ENCODE peak calls at places on chromosomes 5 and 9, in four cellular contexts. One of them, this sample, is unnamed.

GRCh38 chr5:139746691-139747582 is 48.7 kb upstream of the PSD2 start:
- DNase-seq in CD8-positive, alpha-beta T cell: peak
- DNase-seq in nephron progenitor cell: peak
- DNase-seq in cardiac muscle cell: no peak
- DNase-seq in this sample: no peak

GRCh38 chr9:97382099-97382718 is 29.7 kb upstream of the TDRD7 start:
- DNase-seq in CD8-positive, alpha-beta T cell: no peak
- DNase-seq in nephron progenitor cell: no peak
- DNase-seq in cardiac muscle cell: no peak
- DNase-seq in this sample: no peak

GRCh38 chr9:130239741-130240241 is 25.8 kb upstream of the HMCN2 start:
- DNase-seq in CD8-positive, alpha-beta T cell: no peak
- DNase-seq in nephron progenitor cell: no peak
- DNase-seq in cardiac muscle cell: no peak
- DNase-seq in this sample: no peak

GRCh38 chr9:117734523-117735314 is 30.5 kb downstream of the TLR4 start:
- DNase-seq in CD8-positive, alpha-beta T cell: no peak
- DNase-seq in nephron progenitor cell: no peak
- DNase-seq in cardiac muscle cell: no peak
- DNase-seq in this sample: no peak

GRCh38 chr9:121353246-121353975 is 16.6 kb downstream of the STOM start:
- DNase-seq in CD8-positive, alpha-beta T cell: peak
- DNase-seq in nephron progenitor cell: no peak
- DNase-seq in cardiac muscle cell: no peak
- DNase-seq in this sample: no peak

GRCh38 chr9:109035684-109036423 is 22.6 kb upstream of the CTNNAL1 start:
- DNase-seq in CD8-positive, alpha-beta T cell: no peak
- DNase-seq in nephron progenitor cell: no peak
- DNase-seq in cardiac muscle cell: no peak
- DNase-seq in this sample: no peak

GRCh38 chr5:17167171-17167891 is 50.1 kb upstream of the BASP1 start:
- DNase-seq in CD8-positive, alpha-beta T cell: no peak
- DNase-seq in nephron progenitor cell: no peak
- DNase-seq in cardiac muscle cell: no peak
- DNase-seq in this sample: no peak

GRCh38 chr5:132437604-132438275 is 52.8 kb downstream of the IRF1 start:
- DNase-seq in CD8-positive, alpha-beta T cell: peak
- DNase-seq in nephron progenitor cell: peak
- DNase-seq in cardiac muscle cell: peak
- DNase-seq in this sample: peak

GRCh38 chr5:115033861-115034260 is 135.8 kb downstream of the TRIM36 start:
- DNase-seq in CD8-positive, alpha-beta T cell: no peak
- DNase-seq in nephron progenitor cell: peak
- DNase-seq in cardiac muscle cell: peak
- DNase-seq in this sample: peak

GRCh38 chr5:41193462-41194166 is 19.7 kb downstream of the C6 start:
- DNase-seq in CD8-positive, alpha-beta T cell: no peak
- DNase-seq in nephron progenitor cell: no peak
- DNase-seq in cardiac muscle cell: no peak
- DNase-seq in this sample: no peak

GRCh38 chr5:23132231-23132630 is 279.1 kb upstream of the CDH12 start:
- DNase-seq in CD8-positive, alpha-beta T cell: no peak
- DNase-seq in nephron progenitor cell: no peak
- DNase-seq in cardiac muscle cell: no peak
- DNase-seq in this sample: no peak
- TF ChIP-seq CTCF in CD8-positive, alpha-beta T cell: no peak
- TF ChIP-seq CTCF in nephron progenitor cell: no peak
- TF ChIP-seq CTCF in cardiac muscle cell: no peak
- TF ChIP-seq CTCF in this sample: no peak

GRCh38 chr9:89007568-89007967 is 16.3 kb downstream of the S1PR3 start:
- DNase-seq in CD8-positive, alpha-beta T cell: peak
- DNase-seq in nephron progenitor cell: no peak
- DNase-seq in cardiac muscle cell: no peak
- DNase-seq in this sample: no peak

GRCh38 chr9:89010056-89010455 is 18.8 kb downstream of the S1PR3 start:
- DNase-seq in CD8-positive, alpha-beta T cell: no peak
- DNase-seq in nephron progenitor cell: no peak
- DNase-seq in cardiac muscle cell: no peak
- DNase-seq in this sample: no peak

GRCh38 chr9:89008346-89009048 is 17.2 kb downstream of the S1PR3 start:
- DNase-seq in CD8-positive, alpha-beta T cell: no peak
- DNase-seq in nephron progenitor cell: no peak
- DNase-seq in cardiac muscle cell: no peak
- DNase-seq in this sample: no peak

GRCh38 chr9:89010526-89011089 is 19.3 kb downstream of the S1PR3 start:
- DNase-seq in CD8-positive, alpha-beta T cell: no peak
- DNase-seq in nephron progenitor cell: no peak
- DNase-seq in cardiac muscle cell: no peak
- DNase-seq in this sample: no peak

GRCh38 chr9:89009049-89009840 is 18.0 kb downstream of the S1PR3 start:
- DNase-seq in CD8-positive, alpha-beta T cell: no peak
- DNase-seq in nephron progenitor cell: no peak
- DNase-seq in cardiac muscle cell: no peak
- DNase-seq in this sample: no peak
- TF ChIP-seq CTCF in CD8-positive, alpha-beta T cell: no peak
- TF ChIP-seq CTCF in nephron progenitor cell: no peak
- TF ChIP-seq CTCF in cardiac muscle cell: peak
- TF ChIP-seq CTCF in this sample: no peak

DNA sequence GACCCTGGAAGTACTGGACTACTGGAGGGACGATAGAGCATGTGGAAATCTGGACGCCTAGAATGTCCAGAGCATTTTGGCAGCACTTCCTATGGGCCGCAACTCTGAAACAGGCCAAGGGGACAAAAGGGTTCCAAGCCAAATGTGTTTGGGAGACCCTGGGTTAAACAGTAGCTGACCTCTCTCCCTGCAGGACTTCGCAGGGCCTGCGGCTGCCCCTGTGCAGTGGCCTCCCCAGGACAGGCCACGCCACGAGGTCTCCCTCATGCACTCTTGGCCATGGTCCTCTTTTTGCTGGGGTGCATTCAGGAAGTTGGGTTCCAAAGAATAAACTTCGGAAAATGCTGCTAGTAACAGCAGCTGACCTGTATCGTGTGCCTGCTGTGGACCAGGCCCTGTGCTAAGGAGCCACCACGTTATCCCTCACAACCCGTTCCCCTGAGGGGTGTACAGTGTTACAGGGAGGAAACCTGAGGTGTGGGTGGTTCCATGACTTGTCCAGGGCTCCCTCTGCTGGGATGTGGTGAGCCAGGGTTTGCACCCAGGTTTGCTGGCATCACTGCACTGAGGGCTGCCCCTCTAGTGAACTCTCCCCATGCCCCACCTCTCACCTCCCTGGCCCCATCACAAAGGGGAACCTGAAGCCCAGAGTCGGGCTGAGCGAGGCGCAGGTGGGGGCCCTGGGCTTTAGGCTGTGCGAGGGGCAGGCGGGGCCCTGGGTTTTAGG is 79.4 kb downstream of the AMBP start:
- DNase-seq in CD8-positive, alpha-beta T cell: peak
- DNase-seq in nephron progenitor cell: no peak
- DNase-seq in cardiac muscle cell: no peak
- DNase-seq in this sample: no peak
- TF ChIP-seq CTCF in CD8-positive, alpha-beta T cell: no peak
- TF ChIP-seq CTCF in nephron progenitor cell: peak
- TF ChIP-seq CTCF in cardiac muscle cell: peak
- TF ChIP-seq CTCF in this sample: no peak

GRCh38 chr5:137370511-137371071 is 128.5 kb downstream of the SPOCK1 start:
- DNase-seq in CD8-positive, alpha-beta T cell: no peak
- DNase-seq in nephron progenitor cell: no peak
- DNase-seq in cardiac muscle cell: no peak
- DNase-seq in this sample: no peak

GRCh38 chr5:137374110-137374853 is 124.8 kb downstream of the SPOCK1 start:
- DNase-seq in CD8-positive, alpha-beta T cell: no peak
- DNase-seq in nephron progenitor cell: no peak
- DNase-seq in cardiac muscle cell: no peak
- DNase-seq in this sample: no peak

GRCh38 chr5:137381546-137381945 is 117.6 kb downstream of the SPOCK1 start:
- DNase-seq in CD8-positive, alpha-beta T cell: no peak
- DNase-seq in nephron progenitor cell: no peak
- DNase-seq in cardiac muscle cell: no peak
- DNase-seq in this sample: no peak

GRCh38 chr5:137372386-137373160 is 126.6 kb downstream of the SPOCK1 start:
- DNase-seq in CD8-positive, alpha-beta T cell: no peak
- DNase-seq in nephron progenitor cell: no peak
- DNase-seq in cardiac muscle cell: no peak
- DNase-seq in this sample: no peak

DNA sequence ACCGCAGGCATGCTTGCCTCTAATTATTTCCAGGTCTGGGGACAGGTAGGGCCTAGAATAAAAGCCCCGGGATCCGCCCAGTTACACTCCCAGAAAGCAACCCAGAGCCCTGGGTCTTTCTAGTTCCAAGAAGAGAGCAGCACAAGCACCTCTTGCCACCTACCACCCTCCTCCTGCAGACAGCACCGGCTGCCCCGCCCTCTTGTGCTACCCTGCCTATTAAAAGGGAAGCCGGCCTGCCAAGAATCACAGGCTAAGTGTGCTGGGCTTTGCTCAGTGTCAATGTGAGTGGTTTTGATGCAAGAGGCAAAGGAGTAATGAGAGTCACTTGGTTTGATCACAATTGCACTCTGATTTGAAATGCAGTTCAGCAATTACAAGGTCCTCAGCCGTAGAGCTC is 123.0 kb downstream of the SPOCK1 start:
- DNase-seq in CD8-positive, alpha-beta T cell: no peak
- DNase-seq in nephron progenitor cell: no peak
- DNase-seq in cardiac muscle cell: peak
- DNase-seq in this sample: no peak
- TF ChIP-seq CTCF in CD8-positive, alpha-beta T cell: no peak
- TF ChIP-seq CTCF in nephron progenitor cell: no peak
- TF ChIP-seq CTCF in cardiac muscle cell: no peak
- TF ChIP-seq CTCF in this sample: no peak

DNA sequence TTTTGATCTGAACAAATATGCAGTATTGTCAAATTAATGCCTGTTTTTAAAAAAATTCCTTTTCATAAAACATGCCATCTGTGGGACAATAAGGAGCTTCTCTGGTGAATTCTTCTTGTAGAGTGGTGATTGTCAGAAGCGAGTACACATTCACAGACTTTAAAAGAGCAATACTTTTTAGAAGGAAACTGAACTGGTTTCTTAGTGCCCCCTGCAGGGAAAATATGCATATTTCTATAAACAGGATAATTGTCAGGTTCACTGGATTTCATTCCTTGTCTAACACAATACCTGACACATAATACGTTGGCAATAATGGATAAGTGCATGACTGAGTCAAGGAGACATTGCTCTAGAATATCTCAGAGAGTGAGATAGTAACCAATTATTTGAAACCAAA is 133.7 kb downstream of the KIF4B start:
- DNase-seq in CD8-positive, alpha-beta T cell: no peak
- DNase-seq in nephron progenitor cell: no peak
- DNase-seq in cardiac muscle cell: no peak
- DNase-seq in this sample: no peak
- TF ChIP-seq CTCF in CD8-positive, alpha-beta T cell: no peak
- TF ChIP-seq CTCF in nephron progenitor cell: no peak
- TF ChIP-seq CTCF in cardiac muscle cell: peak
- TF ChIP-seq CTCF in this sample: no peak

DNA sequence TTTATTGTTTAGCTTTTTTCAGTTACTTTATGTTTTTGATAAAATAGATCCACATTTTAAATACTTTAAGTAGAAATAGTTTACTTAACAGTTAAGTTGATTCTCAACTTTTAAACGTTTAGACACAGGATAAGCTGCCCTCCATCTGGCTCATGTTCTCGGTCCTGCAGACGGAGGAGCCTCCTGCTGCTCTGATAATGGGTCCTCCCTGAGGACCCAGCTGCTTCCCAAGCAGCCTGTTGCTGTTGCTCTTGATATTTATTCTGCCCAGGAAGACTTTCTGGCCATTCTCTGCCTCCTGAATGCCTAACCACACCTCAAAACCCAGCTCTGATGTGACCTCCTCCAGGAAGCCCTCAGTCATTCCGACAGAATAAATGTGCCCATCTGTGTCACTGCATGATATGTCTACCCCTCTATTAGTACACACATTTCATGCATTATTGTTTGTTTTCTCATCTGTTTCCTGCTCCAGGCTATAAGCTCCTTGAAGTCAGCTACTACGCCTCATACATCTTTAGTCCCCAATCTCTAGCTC is 267.2 kb upstream of the MSX2 start:
- DNase-seq in CD8-positive, alpha-beta T cell: no peak
- DNase-seq in nephron progenitor cell: no peak
- DNase-seq in cardiac muscle cell: no peak
- DNase-seq in this sample: no peak
- TF ChIP-seq CTCF in CD8-positive, alpha-beta T cell: no peak
- TF ChIP-seq CTCF in nephron progenitor cell: no peak
- TF ChIP-seq CTCF in cardiac muscle cell: no peak
- TF ChIP-seq CTCF in this sample: no peak

GRCh38 chr5:81513468-81513867 is 119.5 kb upstream of the ACOT12 start:
- DNase-seq in CD8-positive, alpha-beta T cell: no peak
- DNase-seq in nephron progenitor cell: no peak
- DNase-seq in cardiac muscle cell: no peak
- DNase-seq in this sample: no peak

GRCh38 chr5:81517462-81517861 is 123.5 kb upstream of the ACOT12 start:
- DNase-seq in CD8-positive, alpha-beta T cell: no peak
- DNase-seq in nephron progenitor cell: no peak
- DNase-seq in cardiac muscle cell: no peak
- DNase-seq in this sample: no peak

GRCh38 chr5:81519217-81519905 is 125.4 kb upstream of the ACOT12 start:
- DNase-seq in CD8-positive, alpha-beta T cell: no peak
- DNase-seq in nephron progenitor cell: no peak
- DNase-seq in cardiac muscle cell: no peak
- DNase-seq in this sample: no peak

DNA sequence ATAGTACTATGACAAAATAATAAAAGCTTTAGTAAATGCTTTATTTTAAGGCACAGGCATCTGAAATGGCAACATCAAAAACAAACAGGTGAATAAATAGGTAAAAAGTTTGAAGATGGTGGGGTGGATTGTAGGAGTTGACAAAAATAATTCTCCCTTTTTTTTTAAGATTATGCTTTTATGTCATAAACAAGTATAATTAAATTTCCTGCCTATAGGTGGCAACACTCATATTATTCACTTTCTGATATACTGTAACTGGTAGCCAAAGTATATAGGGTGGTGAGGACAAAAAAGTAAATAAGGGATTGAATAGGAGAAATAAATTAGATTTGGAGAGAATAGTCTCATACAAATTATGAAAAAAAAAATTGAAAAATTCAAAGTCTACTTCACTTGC is 120.0 kb upstream of the ACOT12 start:
- DNase-seq in CD8-positive, alpha-beta T cell: no peak
- DNase-seq in nephron progenitor cell: no peak
- DNase-seq in cardiac muscle cell: no peak
- DNase-seq in this sample: no peak
- TF ChIP-seq CTCF in CD8-positive, alpha-beta T cell: peak
- TF ChIP-seq CTCF in nephron progenitor cell: no peak
- TF ChIP-seq CTCF in cardiac muscle cell: peak
- TF ChIP-seq CTCF in this sample: peak

GRCh38 chr9:33851301-33851700 is 34.3 kb downstream of the UBE2R2 start:
- DNase-seq in CD8-positive, alpha-beta T cell: no peak
- DNase-seq in nephron progenitor cell: no peak
- DNase-seq in cardiac muscle cell: no peak
- DNase-seq in this sample: no peak
- TF ChIP-seq CTCF in CD8-positive, alpha-beta T cell: no peak
- TF ChIP-seq CTCF in nephron progenitor cell: no peak
- TF ChIP-seq CTCF in cardiac muscle cell: no peak
- TF ChIP-seq CTCF in this sample: no peak

GRCh38 chr5:2165203-2165602 is 282.5 kb upstream of the IRX4 start:
- DNase-seq in CD8-positive, alpha-beta T cell: no peak
- DNase-seq in nephron progenitor cell: no peak
- DNase-seq in cardiac muscle cell: no peak
- DNase-seq in this sample: no peak
- TF ChIP-seq CTCF in CD8-positive, alpha-beta T cell: no peak
- TF ChIP-seq CTCF in nephron progenitor cell: no peak
- TF ChIP-seq CTCF in cardiac muscle cell: no peak
- TF ChIP-seq CTCF in this sample: no peak

This sample was measured in endothelial cell.